ENCODE peak calls at places on chromosomes 12 and 14, in six cellular contexts. H is K562, E is SK-N-SH, M is T47D, K is HepG2, C is H1. X is an unnamed sample.

GRCh38 chr12:110921262-110921661 is 883 bp upstream of the MYL2 start:
- DNase-seq in H (no peak), E (no peak), M (no peak), K (no peak), C (no peak), X (no peak)

GRCh38 chr12:107344035-107344808 is 250.9 kb upstream of the CRY1 start:
- DNase-seq in H (no peak), E (no peak), M (no peak), K (peak), C (no peak), X (peak)

GRCh38 chr14:67228325-67228984 is 12.8 kb upstream of the PALS1 start:
- DNase-seq in H (no peak), E (no peak), M (no peak), K (no peak), C (no peak), X (no peak)

GRCh38 chr12:99131761-99132199 is 486.7 kb downstream of the APAF1 start:
- DNase-seq in H (no peak), E (no peak), M (no peak), K (no peak), C (peak), X (no peak)

GRCh38 chr12:55847033-55847432 is 4.3 kb upstream of the MMP19 start:
- DNase-seq in H (no peak), E (no peak), M (no peak), K (no peak), C (no peak), X (no peak)

GRCh38 chr12:109534456-109534855 is 38.8 kb downstream of the MMAB start:
- DNase-seq in H (no peak), E (no peak), M (no peak), K (no peak), C (no peak), X (no peak)

GRCh38 chr14:81311128-81311527 is 89.0 kb downstream of the STON2 start:
- DNase-seq in H (no peak), E (no peak), M (no peak), K (no peak), C (no peak), X (no peak)

GRCh38 chr14:71362920-71363584 is 455.8 kb downstream of the PCNX1 start:
- DNase-seq in H (no peak), E (no peak), M (no peak), K (no peak), C (no peak), X (no peak)

GRCh38 chr14:92676031-92676430 is 72.4 kb downstream of the LGMN start:
- DNase-seq in H (no peak), E (no peak), M (no peak), K (no peak), C (no peak), X (no peak)

GRCh38 chr14:22164616-22165015 is 424.4 kb downstream of the DAD1 start:
- DNase-seq in H (no peak), E (no peak), M (no peak), K (no peak), C (no peak), X (no peak)

GRCh38 chr14:100586520-100587247 is 533 bp downstream of the BEGAIN start:
- DNase-seq in H (peak), E (peak), M (peak), K (no peak), C (no peak), X (peak)

GRCh38 chr14:39203659-39204606 is 28.9 kb downstream of the PNN start:
- DNase-seq in H (no peak), E (no peak), M (no peak), K (peak), C (peak), X (peak)

DNA sequence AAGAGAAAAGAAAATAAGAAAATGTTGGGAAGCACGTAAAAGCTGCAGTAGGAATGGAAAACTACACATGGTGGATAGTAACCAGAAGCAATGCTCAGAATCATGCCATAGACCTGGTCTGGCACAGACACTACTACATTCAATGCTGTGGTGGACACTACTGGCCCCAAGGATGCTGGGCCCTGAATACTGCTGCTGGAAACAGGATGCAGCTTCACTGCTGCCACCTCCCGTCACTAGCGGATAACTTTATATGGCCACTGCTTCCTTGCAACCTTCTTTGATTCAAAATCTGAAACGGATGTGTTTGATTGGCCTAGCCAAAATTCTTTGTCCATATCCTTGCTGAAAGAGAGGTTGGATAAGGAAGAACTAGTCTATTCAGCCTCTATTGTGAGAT is 30.7 kb downstream of the ADCY6 start:
- DNase-seq in H (no peak), E (no peak), M (no peak), K (no peak), C (no peak), X (no peak)
- TF ChIP-seq JUND in H (no peak), E (no peak), M (no peak), K (no peak), C (no peak), X (no peak)

GRCh38 chr14:105484069-105484996 is 2.4 kb upstream of the CRIP1 start:
- DNase-seq in H (no peak), E (no peak), M (no peak), K (no peak), C (no peak), X (no peak)
- TF ChIP-seq JUND in H (no peak), E (no peak), M (no peak), K (no peak), C (no peak), X (no peak)

GRCh38 chr12:80422549-80422948 is 21.5 kb upstream of the PTPRQ start:
- DNase-seq in H (no peak), E (no peak), M (no peak), K (no peak), C (no peak), X (no peak)
- TF ChIP-seq JUND in H (no peak), E (no peak), M (no peak), K (no peak), C (no peak), X (no peak)

DNA sequence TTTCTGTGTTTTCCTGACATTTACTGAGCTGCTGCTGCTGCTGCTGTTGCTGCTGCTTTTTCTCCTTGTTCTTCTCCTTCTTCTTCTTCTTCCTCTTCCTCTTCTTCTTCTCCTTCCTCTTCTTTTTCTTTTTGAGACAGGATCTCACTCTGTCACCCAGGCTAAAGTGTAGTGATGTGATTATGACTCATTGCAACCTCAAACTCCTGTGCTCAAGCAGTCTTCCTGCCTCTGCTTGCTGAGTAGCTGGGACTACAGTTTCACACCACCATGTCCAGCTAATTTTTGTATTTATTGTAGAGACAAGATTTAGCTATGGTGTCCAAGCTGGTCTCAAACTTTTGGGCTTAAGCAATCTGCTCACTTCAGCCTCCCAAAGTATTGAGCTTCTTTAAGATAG is 95.8 kb downstream of the TMTC3 start:
- DNase-seq in H (no peak), E (no peak), M (no peak), K (no peak), C (no peak), X (peak)
- TF ChIP-seq JUND in H (no peak), E (peak), M (no peak), K (no peak), C (no peak), X (peak)

GRCh38 chr12:122520676-122521075 is 6.1 kb downstream of the RSRC2 start:
- DNase-seq in H (no peak), E (no peak), M (no peak), K (no peak), C (no peak), X (no peak)

GRCh38 chr12:122519418-122519817 is 7.3 kb downstream of the RSRC2 start:
- DNase-seq in H (no peak), E (no peak), M (no peak), K (no peak), C (no peak), X (no peak)

GRCh38 chr12:122516544-122517361 is 10.0 kb downstream of the RSRC2 start:
- DNase-seq in H (no peak), E (no peak), M (no peak), K (no peak), C (no peak), X (no peak)

GRCh38 chr12:122517877-122518276 is 8.9 kb downstream of the RSRC2 start:
- DNase-seq in H (no peak), E (no peak), M (no peak), K (no peak), C (no peak), X (no peak)

DNA sequence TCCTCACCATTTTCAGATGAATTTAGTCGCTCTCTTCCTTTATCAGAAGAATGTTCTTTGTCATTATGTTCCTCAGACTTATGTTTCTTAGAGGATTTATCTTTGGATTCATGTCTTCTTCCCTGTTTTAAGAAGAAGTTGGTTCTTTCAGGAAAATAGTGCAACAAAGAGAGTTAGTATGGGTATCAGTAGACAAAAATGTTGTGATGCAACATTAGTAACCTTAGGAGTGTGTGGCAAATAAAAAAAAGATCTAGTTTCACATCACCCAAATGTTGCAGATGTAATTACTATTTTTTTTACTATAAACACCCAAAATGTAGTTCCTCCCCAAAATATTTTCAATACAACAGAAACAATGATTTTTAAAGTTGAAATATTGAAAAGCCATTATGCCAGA is 7.8 kb downstream of the RSRC2 start:
- DNase-seq in H (no peak), E (no peak), M (no peak), K (no peak), C (no peak), X (no peak)
- TF ChIP-seq JUND in H (no peak), E (no peak), M (no peak), K (no peak), C (no peak), X (no peak)

GRCh38 chr14:99169776-99170356 is 102.1 kb downstream of the BCL11B start:
- DNase-seq in H (no peak), E (no peak), M (no peak), K (no peak), C (no peak), X (no peak)
- TF ChIP-seq JUND in H (no peak), E (no peak), M (no peak), K (no peak), C (no peak), X (no peak)

GRCh38 chr12:121405211-121405610 is 5.3 kb downstream of the RNF34 start:
- DNase-seq in H (no peak), E (no peak), M (no peak), K (no peak), C (no peak), X (no peak)
- TF ChIP-seq JUND in H (no peak), E (no peak), M (no peak), K (no peak), C (no peak), X (no peak)

GRCh38 chr12:46214668-46215429 is 54.0 kb downstream of the SLC38A1 start:
- DNase-seq in H (no peak), E (no peak), M (no peak), K (no peak), C (no peak), X (no peak)
- TF ChIP-seq JUND in H (no peak), E (no peak), M (no peak), K (no peak), C (no peak), X (no peak)

X was measured in HCT116.